ENCODE peak calls at places on chromosomes 6 and 20, in five cellular contexts. T, U, A, P and Z are unnamed samples.
A peak's percentile ranks its signal among the peaks of the same experiment; 100 is the strongest.

GRCh38 chr20:64156886-64157875 is 7.1 kb upstream of the MYT1 start:
- DNase-seq in T (no peak), U (no peak), A (no peak), P (no peak), Z (no peak)

GRCh38 chr6:160882741-160883340 is 108.7 kb upstream of the MAP3K4 start:
- DNase-seq in T (no peak), U (no peak), A (no peak), P (no peak), Z (no peak)

GRCh38 chr6:111573118-111573883 is 32.4 kb downstream of the TRAF3IP2 start:
- DNase-seq in T (no peak), U (peak; percentile 70), A (no peak), P (no peak), Z (peak; percentile 26)

GRCh38 chr6:92820531-92820930 is 598.8 kb downstream of the EPHA7 start:
- DNase-seq in T (no peak), U (no peak), A (peak; percentile 31), P (no peak), Z (no peak)

GRCh38 chr6:163538331-163538730 is 123.8 kb downstream of the QKI start:
- DNase-seq in T (no peak), U (no peak), A (no peak), P (no peak), Z (no peak)

GRCh38 chr6:111683126-111683525 is 77.4 kb upstream of the TRAF3IP2 start:
- DNase-seq in T (no peak), U (no peak), A (no peak), P (no peak), Z (no peak)

GRCh38 chr20:13990465-13990864 is at the start of gene SEL1L2:
- DNase-seq in T (no peak), U (no peak), A (no peak), P (no peak), Z (no peak)

GRCh38 chr6:131597448-131597847 is 24.4 kb downstream of the ARG1 start:
- DNase-seq in T (no peak), U (no peak), A (peak; percentile 5), P (no peak), Z (peak; percentile 17)

GRCh38 chr6:65545920-65546319 is 161.1 kb downstream of the EYS start:
- DNase-seq in T (no peak), U (no peak), A (peak; percentile 22), P (no peak), Z (no peak)

DNA sequence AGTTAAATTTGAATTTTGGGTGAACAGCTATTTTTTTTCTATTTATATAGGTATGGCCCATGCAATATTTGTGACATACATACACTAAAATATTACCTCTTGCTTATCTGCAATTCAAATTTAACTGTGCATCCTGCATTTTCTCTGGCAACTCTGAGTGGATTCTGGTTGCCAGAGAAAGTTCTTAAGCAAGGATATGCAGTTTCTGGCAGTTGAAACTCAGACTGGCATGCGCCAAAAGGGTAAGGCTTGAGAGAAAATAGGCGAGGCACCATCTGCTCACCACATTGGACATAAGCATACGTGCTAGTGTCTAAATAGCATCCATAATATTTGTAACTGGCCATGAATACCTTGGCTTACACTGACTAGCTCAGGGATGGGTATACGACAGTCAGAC is 465.1 kb downstream of the DOK5 start:
- DNase-seq in T (no peak), U (no peak), A (no peak), P (no peak), Z (no peak)
- TF ChIP-seq POLR2A in T (no peak), U (no peak), A (no peak), P (no peak), Z (no peak)

DNA sequence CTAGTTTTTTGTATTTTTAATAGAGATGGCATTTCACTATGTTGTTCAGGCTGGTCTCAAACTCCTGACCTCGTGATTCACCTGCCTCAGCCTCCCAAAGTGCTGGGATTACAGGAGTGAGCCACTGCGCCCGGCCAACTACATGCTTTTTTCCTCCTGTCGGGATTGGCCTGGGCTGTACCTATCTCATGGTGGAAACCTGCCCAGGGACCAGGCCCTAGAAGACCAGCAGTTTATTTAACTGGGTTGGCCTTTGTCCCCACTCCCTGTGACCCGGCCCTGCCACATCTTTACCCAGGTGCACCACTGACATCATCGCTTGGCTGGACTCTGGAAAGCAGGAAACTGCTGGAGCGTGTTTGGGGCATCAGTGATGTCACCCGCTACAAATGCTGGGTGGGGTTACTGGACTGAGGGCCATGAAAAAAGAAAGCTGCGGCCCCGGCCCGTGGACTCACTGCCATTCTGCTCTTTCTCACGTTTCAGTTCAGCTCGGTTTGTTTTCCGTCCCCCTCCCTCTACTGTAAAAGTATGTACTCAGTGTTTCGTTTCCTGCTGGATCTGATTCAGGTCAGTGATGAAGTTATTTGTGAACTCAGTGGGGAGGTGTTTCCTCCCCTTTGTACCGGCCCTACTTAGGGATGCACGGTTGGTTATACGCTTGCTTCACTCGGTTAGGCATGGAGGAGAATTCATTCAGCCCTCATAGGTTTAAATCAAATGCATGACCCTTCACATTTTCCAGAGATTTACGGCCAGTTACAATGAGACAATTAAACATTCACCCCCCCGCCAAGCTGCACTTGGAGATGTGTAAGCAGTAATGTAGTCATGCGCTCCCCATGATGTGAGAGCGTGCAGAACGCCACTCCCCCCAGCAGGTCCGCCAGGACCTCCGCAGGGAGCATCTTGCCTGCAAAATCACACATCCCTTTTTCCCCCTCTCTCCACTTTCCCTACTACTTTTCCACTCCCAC is 179.3 kb downstream of the MTHFD1L start:
- DNase-seq in T (peak; percentile 97), U (peak; percentile 93), A (no peak), P (peak; percentile 28), Z (no peak)
- TF ChIP-seq POLR2A in T (peak; percentile 44), U (no peak), A (no peak), P (no peak), Z (no peak)

DNA sequence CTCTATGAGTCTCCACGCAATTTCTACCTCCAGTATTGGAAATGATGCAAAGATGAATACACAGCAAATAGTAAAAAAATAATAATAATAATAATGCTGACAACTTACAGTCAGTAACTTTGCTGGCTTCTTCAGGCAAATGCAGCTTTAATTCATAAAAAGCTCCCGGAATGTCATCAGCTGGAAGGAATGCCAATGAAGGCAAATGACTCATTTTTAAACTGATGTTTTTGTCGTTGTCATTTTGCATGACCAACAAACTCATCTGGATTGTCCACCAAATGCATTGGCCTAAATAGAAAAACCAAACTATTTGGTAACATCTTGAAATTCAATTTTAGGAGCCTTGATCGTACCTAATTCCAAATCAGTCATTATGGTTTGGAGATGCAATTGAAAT is 217.1 kb downstream of the ALDH8A1 start:
- DNase-seq in T (no peak), U (no peak), A (no peak), P (no peak), Z (no peak)
- TF ChIP-seq POLR2A in T (no peak), U (no peak), A (no peak), P (no peak), Z (no peak)

GRCh38 chr20:34705008-34705382 is 851 bp downstream of the TP53INP2 start:
- DNase-seq in T (no peak), U (no peak), A (no peak), P (no peak), Z (no peak)

GRCh38 chr20:34705383-34706021 is 1.4 kb downstream of the TP53INP2 start:
- DNase-seq in T (peak; percentile 58), U (peak; percentile 62), A (peak; percentile 60), P (peak; percentile 22), Z (peak; percentile 76)

GRCh38 chr20:34703573-34704176 is 469 bp upstream of the TP53INP2 start:
- DNase-seq in T (peak; percentile 46), U (peak; percentile 39), A (peak; percentile 36), P (peak; percentile 25), Z (peak; percentile 72)

GRCh38 chr20:34703061-34703572 is 1.0 kb upstream of the TP53INP2 start:
- DNase-seq in T (no peak), U (no peak), A (no peak), P (no peak), Z (no peak)

DNA sequence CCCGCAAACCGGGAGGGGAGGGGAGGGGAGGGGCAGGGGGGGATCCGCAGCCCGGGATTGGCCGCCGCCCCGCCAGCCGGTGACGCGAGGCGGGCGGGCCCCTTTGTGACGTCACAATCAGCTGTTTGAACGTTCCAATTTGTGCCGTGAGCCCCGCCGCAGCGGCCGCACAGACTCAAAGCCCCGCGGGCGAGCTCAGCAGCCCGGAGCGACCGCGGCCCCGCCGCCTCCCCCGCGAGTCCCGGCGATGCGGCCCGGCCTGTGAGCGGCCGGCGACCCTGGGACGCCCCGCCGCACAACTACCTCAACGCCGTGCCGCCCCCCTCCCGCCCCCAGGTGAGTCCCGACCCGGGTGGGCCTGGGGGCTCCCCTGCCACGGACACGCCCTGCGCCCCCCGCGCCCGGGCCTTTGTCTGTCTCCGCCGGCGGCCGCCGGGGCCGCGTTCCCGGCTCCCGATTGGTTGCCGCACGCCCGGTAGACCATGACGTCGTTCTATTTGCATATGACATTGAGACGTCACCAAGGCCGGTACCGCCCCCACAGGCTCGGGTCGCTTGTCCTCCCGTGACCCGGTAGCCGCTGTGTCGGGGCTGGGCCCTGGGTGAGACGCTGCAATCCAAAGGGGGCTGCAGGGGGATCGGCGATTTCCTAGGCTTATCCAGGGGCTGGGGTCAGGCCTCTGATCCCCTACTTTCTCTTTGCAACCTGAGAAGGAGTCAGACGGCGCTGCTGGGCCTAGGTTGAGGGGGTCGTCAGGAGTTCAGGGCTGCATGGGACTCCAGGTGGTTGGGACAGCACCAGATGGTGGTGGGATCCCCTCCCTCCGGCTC is at the start of gene TP53INP2:
- DNase-seq in T (peak; percentile 81), U (peak; percentile 98), A (peak; percentile 90), P (peak; percentile 92), Z (peak; percentile 97)
- TF ChIP-seq POLR2A in T (peak; percentile 81), U (peak; percentile 96), A (peak; percentile 27), P (peak; percentile 62), Z (peak; percentile 77)

DNA sequence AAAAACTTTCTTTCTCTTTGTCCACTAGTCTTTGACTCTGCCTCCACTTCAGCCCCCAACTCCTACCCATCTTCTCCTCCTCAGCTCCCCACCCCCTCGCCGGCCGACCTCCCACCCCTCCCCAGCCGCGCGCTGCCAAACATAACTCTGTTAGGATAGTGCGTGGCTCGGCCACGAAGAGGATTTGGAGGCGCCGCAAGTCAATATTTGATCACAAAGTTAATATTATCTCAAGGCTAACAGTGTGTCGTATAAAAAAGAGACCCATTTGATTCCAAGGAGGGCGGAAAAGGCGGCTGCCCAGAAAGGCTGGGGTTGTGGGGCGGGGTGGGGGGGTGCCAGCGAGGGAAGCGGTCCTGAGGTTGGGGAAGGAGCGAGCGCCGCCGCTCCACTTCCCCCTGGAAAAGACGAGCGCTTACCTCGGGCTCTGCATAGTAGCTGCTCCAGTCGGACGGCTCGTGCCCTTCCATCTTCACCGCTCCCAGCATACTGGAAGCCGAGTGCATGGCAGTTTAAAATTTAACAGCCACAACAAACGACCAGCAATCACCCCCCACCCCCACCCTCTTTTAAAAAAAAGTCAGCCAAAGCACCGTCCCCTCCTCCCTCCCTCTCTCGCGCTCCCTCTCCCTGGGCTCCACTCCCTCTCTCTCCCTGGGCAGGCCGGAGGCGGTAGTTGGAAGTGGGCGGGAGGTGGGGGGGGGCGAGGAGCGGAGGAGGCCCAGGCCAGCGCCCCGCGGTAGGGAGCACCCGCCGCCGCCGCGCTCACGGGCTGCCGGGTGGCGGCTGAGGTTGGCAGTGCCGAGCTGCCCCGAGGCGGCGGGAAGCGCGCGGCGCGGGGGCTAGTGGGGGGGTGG is at the start of gene FOXA2:
- DNase-seq in T (no peak), U (peak; percentile 80), A (no peak), P (no peak), Z (no peak)
- TF ChIP-seq POLR2A in T (no peak), U (peak; percentile 11), A (no peak), P (no peak), Z (no peak)

GRCh38 chr6:169684056-169684455 is 17.8 kb downstream of the WDR27 start:
- DNase-seq in T (no peak), U (no peak), A (no peak), P (no peak), Z (no peak)
- TF ChIP-seq POLR2A in T (no peak), U (no peak), A (no peak), P (no peak), Z (no peak)